ENCODE peak calls at places on chromosomes 11 and 22, in four cellular contexts. Z is tibial nerve, P is mammary epithelial cell, B is transverse colon. Q is an unnamed sample.
A peak's percentile ranks its signal among the peaks of the same experiment; 100 is the strongest.

GRCh38 chr22:29748248-29748893 is 18.4 kb downstream of the ZMAT5 start:
- DNase-seq in Z (no peak), P (no peak), B (peak; percentile 36), Q (no peak)

GRCh38 chr11:20097319-20098221 is 62.7 kb downstream of the DBX1 start:
- DNase-seq in Z (no peak), P (peak; percentile 40), B (no peak), Q (no peak)

GRCh38 chr11:120815260-120816100 is 208.4 kb upstream of the TBCEL start:
- DNase-seq in Z (no peak), P (no peak), B (no peak), Q (no peak)

GRCh38 chr11:102712140-102712539 is 6.6 kb upstream of the MMP27 start:
- DNase-seq in Z (no peak), P (no peak), B (no peak), Q (no peak)

GRCh38 chr11:18958221-18958910 is 19.2 kb upstream of the MRGPRX1 start:
- DNase-seq in Z (no peak), P (no peak), B (no peak), Q (no peak)

GRCh38 chr11:17256512-17256911 is 20.0 kb upstream of the NUCB2 start:
- DNase-seq in Z (no peak), P (peak; percentile 93), B (no peak), Q (no peak)

GRCh38 chr11:442611-443081 is 835 bp upstream of the ANO9 start:
- DNase-seq in Z (no peak), P (no peak), B (no peak), Q (no peak)

GRCh38 chr11:64865286-64866172 is 12.9 kb downstream of the EHD1 start:
- DNase-seq in Z (no peak), P (peak; percentile 63), B (no peak), Q (no peak)

GRCh38 chr11:17745032-17745772 is 10.6 kb downstream of the KCNC1 start:
- DNase-seq in Z (no peak), P (no peak), B (no peak), Q (no peak)

GRCh38 chr11:106231591-106231990 is 154.1 kb downstream of the AASDHPPT start:
- DNase-seq in Z (no peak), P (peak; percentile 17), B (no peak), Q (peak; percentile 20)

GRCh38 chr22:49270595-49271368 is 556.9 kb downstream of the BRD1 start:
- DNase-seq in Z (no peak), P (no peak), B (no peak), Q (no peak)

GRCh38 chr22:48925450-48925849 is 902.2 kb downstream of the BRD1 start:
- DNase-seq in Z (no peak), P (no peak), B (no peak), Q (no peak)

GRCh38 chr11:122145715-122146274 is 29.8 kb upstream of the BLID start:
- DNase-seq in Z (no peak), P (no peak), B (no peak), Q (no peak)

GRCh38 chr22:17035246-17035645 is 27.2 kb upstream of the GAB4 start:
- DNase-seq in Z (no peak), P (peak; percentile 58), B (no peak), Q (no peak)

GRCh38 chr11:130646881-130647280 is 198.4 kb downstream of the ADAMTS15 start:
- DNase-seq in Z (no peak), P (no peak), B (no peak), Q (no peak)

GRCh38 chr22:39017596-39018365 is 3.1 kb upstream of the APOBEC3D start:
- DNase-seq in Z (no peak), P (no peak), B (no peak), Q (no peak)

GRCh38 chr11:75169101-75169885 is 18.4 kb downstream of the SLCO2B1 start:
- DNase-seq in Z (no peak), P (no peak), B (no peak), Q (no peak)

GRCh38 chr22:47352920-47353700 is 590.7 kb downstream of the TBC1D22A start:
- DNase-seq in Z (no peak), P (no peak), B (no peak), Q (no peak)

GRCh38 chr11:44779736-44780520 is 53.2 kb downstream of the TSPAN18 start:
- DNase-seq in Z (no peak), P (no peak), B (no peak), Q (no peak)

GRCh38 chr11:119094816-119095065 is 6.9 kb downstream of the DPAGT1 start:
- DNase-seq in Z (peak; percentile 64), P (peak; percentile 76), B (peak; percentile 88), Q (peak; percentile 92)

GRCh38 chr11:2464451-2465165 is 19.8 kb downstream of the KCNQ1 start:
- DNase-seq in Z (no peak), P (no peak), B (no peak), Q (no peak)

GRCh38 chr11:118056806-118057205 is 20.1 kb upstream of the TMPRSS4 start:
- DNase-seq in Z (no peak), P (no peak), B (peak; percentile 5), Q (no peak)

GRCh38 chr11:48106166-48106565 is 110.4 kb upstream of the OR4B1 start:
- DNase-seq in Z (no peak), P (no peak), B (no peak), Q (no peak)

GRCh38 chr11:6612008-6612815 is at the start of gene TAF10:
- DNase-seq in Z (peak; percentile 96), P (peak; percentile 95), B (peak; percentile 98), Q (peak; percentile 98)

GRCh38 chr11:57083641-57084385 is 95.1 kb downstream of the OR5AK2 start:
- DNase-seq in Z (no peak), P (no peak), B (no peak), Q (no peak)

GRCh38 chr22:27995801-27996528 is 76.9 kb upstream of the PITPNB start:
- DNase-seq in Z (no peak), P (no peak), B (peak; percentile 6), Q (no peak)

GRCh38 chr11:117597083-117597482 is 199.9 kb downstream of the DSCAML1 start:
- DNase-seq in Z (no peak), P (peak; percentile 18), B (peak; percentile 19), Q (no peak)

GRCh38 chr11:131811380-131811779 is 441.0 kb downstream of the NTM start:
- DNase-seq in Z (no peak), P (peak; percentile 76), B (no peak), Q (no peak)

GRCh38 chr11:46865340-46865739 is 19.3 kb upstream of the CKAP5 start:
- DNase-seq in Z (no peak), P (no peak), B (no peak), Q (no peak)

GRCh38 chr11:19511413-19512183 is 201.0 kb upstream of the NAV2 start:
- DNase-seq in Z (peak; percentile 36), P (no peak), B (peak; percentile 10), Q (peak; percentile 27)

GRCh38 chr22:17368727-17369552 is at the start of gene CECR2:
- DNase-seq in Z (peak; percentile 12), P (no peak), B (peak; percentile 21), Q (peak; percentile 52)

GRCh38 chr11:1397862-1398505 is 8.2 kb downstream of the BRSK2 start:
- DNase-seq in Z (no peak), P (no peak), B (no peak), Q (no peak)

GRCh38 chr11:131816046-131816445 is 445.6 kb downstream of the NTM start:
- DNase-seq in Z (no peak), P (no peak), B (no peak), Q (no peak)

GRCh38 chr11:111635706-111636045 is 33.4 kb downstream of the SIK2 start:
- DNase-seq in Z (peak; percentile 14), P (no peak), B (peak; percentile 24), Q (peak; percentile 53)

GRCh38 chr11:10581481-10582019 is 13.1 kb upstream of the LYVE1 start:
- DNase-seq in Z (peak; percentile 43), P (peak; percentile 44), B (peak; percentile 13), Q (peak; percentile 14)

GRCh38 chr22:48742556-48743343 is 1084.9 kb downstream of the BRD1 start:
- DNase-seq in Z (no peak), P (no peak), B (no peak), Q (no peak)

GRCh38 chr11:41245184-41245583 is 214.3 kb downstream of the LRRC4C start:
- DNase-seq in Z (no peak), P (no peak), B (no peak), Q (peak; percentile 4)

GRCh38 chr11:61076506-61077304 is 25.6 kb upstream of the CD5 start:
- DNase-seq in Z (no peak), P (no peak), B (no peak), Q (no peak)

GRCh38 chr11:83628622-83629347 is 342.6 kb upstream of the CCDC90B start:
- DNase-seq in Z (no peak), P (no peak), B (no peak), Q (no peak)

GRCh38 chr22:19820880-19821522 is 33.7 kb downstream of the GNB1L start:
- DNase-seq in Z (no peak), P (no peak), B (no peak), Q (no peak)
- TF ChIP-seq CTCF in Z (no peak), P (peak; percentile 4), B (no peak), Q (no peak)

DNA sequence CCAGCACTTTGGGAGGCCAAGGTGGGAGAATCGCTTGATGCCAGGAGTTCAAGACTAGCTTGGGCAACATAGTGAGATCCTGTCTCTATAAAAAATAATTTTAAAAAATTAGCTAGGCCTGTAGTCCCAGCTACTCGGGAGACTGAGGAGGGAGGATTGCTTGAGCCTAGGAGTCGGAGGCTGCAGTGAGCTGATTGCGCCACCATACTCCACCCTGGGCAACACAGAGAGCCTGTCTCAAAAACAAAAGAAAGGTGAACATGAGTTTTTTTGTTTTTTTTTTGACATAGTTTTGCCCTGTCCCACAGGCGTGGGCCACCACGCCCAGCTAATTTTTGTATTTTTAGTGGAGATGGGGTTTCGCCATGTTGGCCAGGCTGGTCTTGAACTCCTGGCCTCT is 17.6 kb downstream of the MED15 start:
- DNase-seq in Z (no peak), P (no peak), B (no peak), Q (no peak)
- H3K4me1 ChIP-seq in Z (peaks cover 51% of the 10 kb centered on the region), P (peaks cover 46% of the 10 kb centered on the region), B (peaks cover 32% of the 10 kb centered on the region), Q (peaks cover 12% of the 10 kb centered on the region)

GRCh38 chr22:24176040-24176439 is 5.2 kb upstream of the SUSD2 start:
- DNase-seq in Z (no peak), P (no peak), B (no peak), Q (no peak)

GRCh38 chr22:24177045-24177444 is 4.2 kb upstream of the SUSD2 start:
- DNase-seq in Z (no peak), P (no peak), B (no peak), Q (no peak)

GRCh38 chr22:24177456-24177855 is 3.8 kb upstream of the SUSD2 start:
- DNase-seq in Z (no peak), P (no peak), B (no peak), Q (no peak)

GRCh38 chr22:24176630-24177029 is 4.7 kb upstream of the SUSD2 start:
- DNase-seq in Z (no peak), P (no peak), B (no peak), Q (no peak)

GRCh38 chr22:24175160-24175808 is 6.0 kb upstream of the SUSD2 start:
- DNase-seq in Z (peak; percentile 78), P (peak; percentile 45), B (peak; percentile 85), Q (peak; percentile 75)
- TF ChIP-seq CTCF in Z (peak; percentile 88), P (peak; percentile 88), B (peak; percentile 90), Q (peak; percentile 70)

GRCh38 chr11:31355131-31355530 is 14.4 kb downstream of the DCDC1 start:
- DNase-seq in Z (no peak), P (peak; percentile 24), B (no peak), Q (no peak)

GRCh38 chr11:31361743-31362142 is 7.8 kb downstream of the DCDC1 start:
- DNase-seq in Z (no peak), P (no peak), B (no peak), Q (no peak)

GRCh38 chr11:31355817-31356216 is 13.7 kb downstream of the DCDC1 start:
- DNase-seq in Z (no peak), P (peak; percentile 38), B (no peak), Q (no peak)
- H3K4me1 ChIP-seq in Z (no peaks in the 10 kb centered on the region), P (peaks cover 3% of the 10 kb centered on the region), B (no peaks in the 10 kb centered on the region), Q (no peaks in the 10 kb centered on the region)

GRCh38 chr22:41367039-41367679 is 14.6 kb upstream of the TEF start:
- DNase-seq in Z (peak; percentile 89), P (peak; percentile 94), B (peak; percentile 95), Q (peak; percentile 99)
- TF ChIP-seq CTCF in Z (peak; percentile 51), P (peak; percentile 26), B (peak; percentile 52), Q (peak; percentile 50)

Q was measured in body of pancreas.